ENCODE peak calls at places on chromosomes 16 and 17, in nine cellular contexts. S is ascending aorta, I is transverse colon, M is A549, D is cardiac muscle cell, U is fibroblast of lung, J is activated B cell treated with CpG ODN at 0.5 μM for 24 hours, X is MM.1S, Z is lower lobe of right lung. B is an unnamed sample.

GRCh38 chr17:17429222-17429621 is 47.6 kb upstream of the MED9 start:
- DNase-seq in D (no peak), I (no peak), U (no peak), S (no peak), M (no peak), J (no peak), X (no peak), Z (no peak), B (no peak)

GRCh38 chr17:38421871-38422819 is 6.1 kb upstream of the ARHGAP23 start:
- DNase-seq in X (no peak), U (peak), I (no peak), M (no peak), S (no peak), Z (no peak), D (no peak), J (no peak), B (no peak)

GRCh38 chr16:88063201-88063773 is 112.1 kb downstream of the BANP start:
- DNase-seq in U (peak), Z (no peak), D (no peak), M (no peak), I (no peak), S (no peak), J (no peak), X (no peak), B (no peak)

GRCh38 chr16:8963825-8964441 is at the start of gene USP7:
- DNase-seq in X (peak), M (peak), Z (peak), S (peak), I (peak), U (peak), D (peak), J (peak), B (peak)

GRCh38 chr17:63954402-63955063 is 18.2 kb downstream of the SCN4A start:
- DNase-seq in J (peak), M (no peak), U (no peak), S (no peak), Z (no peak), D (no peak), I (peak), X (peak), B (no peak)

GRCh38 chr17:1438593-1439083 is 17.4 kb downstream of the CRK start:
- DNase-seq in D (no peak), X (no peak), S (no peak), U (peak), I (no peak), M (no peak), J (no peak), Z (no peak), B (no peak)

GRCh38 chr17:59838196-59838911 is 54.4 kb downstream of the TUBD1 start:
- DNase-seq in M (no peak), S (no peak), D (no peak), J (no peak), Z (no peak), X (no peak), I (no peak), U (peak), B (no peak)

GRCh38 chr16:72986011-72986410 is 61.9 kb downstream of the ZFHX3 start:
- DNase-seq in D (no peak), I (no peak), J (no peak), U (peak), M (no peak), X (no peak), Z (no peak), S (no peak), B (no peak)

GRCh38 chr17:82228278-82228841 is 482 bp upstream of the SLC16A3 start:
- DNase-seq in J (peak), U (peak), X (peak), D (no peak), M (no peak), S (no peak), Z (peak), I (peak), B (no peak)

GRCh38 chr16:73019456-73020362 is 28.2 kb downstream of the ZFHX3 start:
- DNase-seq in S (no peak), M (peak), U (peak), I (no peak), X (no peak), D (peak), J (no peak), Z (no peak), B (no peak)

GRCh38 chr16:12735805-12736204 is 67.9 kb downstream of the CPPED1 start:
- DNase-seq in U (no peak), S (no peak), X (no peak), Z (no peak), I (no peak), J (no peak), D (no peak), M (no peak), B (no peak)
- TF ChIP-seq CTCF in U (no peak), S (no peak), X (no peak), Z (no peak), I (no peak), J (no peak), D (no peak), M (no peak), B (no peak)

DNA sequence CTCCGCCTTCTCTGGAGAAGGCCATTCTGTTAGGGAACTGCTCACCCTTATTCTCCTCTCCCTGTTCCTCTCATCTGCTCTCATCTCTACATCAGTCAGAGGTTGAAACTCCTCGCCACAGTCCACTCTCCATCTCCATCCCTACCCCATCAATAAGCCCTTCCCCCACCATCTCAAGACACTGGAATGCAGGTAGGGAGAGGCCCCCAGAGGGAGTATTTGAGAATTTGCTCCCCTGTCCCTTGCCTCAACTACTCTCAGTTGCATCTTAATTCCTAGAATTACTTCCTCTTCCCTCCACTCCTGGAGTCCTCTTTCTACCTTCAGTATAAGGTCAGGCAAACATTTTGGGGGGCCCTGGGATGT is 2.0 kb upstream of the AATF start:
- DNase-seq in U (no peak), M (no peak), Z (no peak), I (no peak), S (no peak), X (no peak), J (no peak), D (no peak), B (no peak)
- TF ChIP-seq CTCF in U (no peak), M (no peak), Z (no peak), I (no peak), S (no peak), X (no peak), J (no peak), D (no peak), B (no peak)

DNA sequence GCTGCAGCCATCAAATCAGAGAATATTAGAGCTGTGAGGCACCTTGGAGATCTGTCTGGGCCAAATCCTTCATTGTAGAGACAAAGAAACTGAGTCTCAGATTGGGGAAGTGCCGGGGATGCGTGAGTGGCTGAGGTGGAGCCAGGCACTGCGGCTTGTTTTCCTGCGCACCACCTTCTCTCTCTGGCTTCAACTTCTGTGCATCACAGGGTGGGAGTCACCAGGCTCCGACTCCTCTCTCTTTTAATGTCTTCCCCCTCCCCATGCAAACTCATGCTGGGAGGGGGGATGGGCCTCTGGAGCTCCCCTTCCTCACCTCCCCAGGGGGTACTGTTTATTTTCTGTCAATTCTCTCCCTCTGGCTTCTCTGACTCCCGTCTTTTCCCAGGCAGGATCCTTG is 8.7 kb upstream of the ETV4 start:
- DNase-seq in U (no peak), J (no peak), X (no peak), M (no peak), I (no peak), D (no peak), S (no peak), Z (no peak), B (no peak)
- TF ChIP-seq CTCF in U (no peak), J (no peak), X (no peak), M (no peak), I (no peak), D (no peak), S (no peak), Z (no peak), B (no peak)

GRCh38 chr17:48219605-48220004 is 112.0 kb downstream of the SNX11 start:
- DNase-seq in U (no peak), S (no peak), Z (no peak), J (no peak), M (no peak), X (no peak), I (no peak), D (peak), B (no peak)

GRCh38 chr17:48213797-48214196 is 106.2 kb downstream of the SNX11 start:
- DNase-seq in M (no peak), U (no peak), Z (no peak), J (no peak), D (no peak), S (no peak), X (no peak), I (no peak), B (no peak)

GRCh38 chr17:48211787-48212186 is 104.2 kb downstream of the SNX11 start:
- DNase-seq in J (no peak), U (no peak), D (no peak), Z (no peak), X (no peak), S (no peak), M (no peak), I (no peak), B (no peak)

GRCh38 chr17:48211011-48211410 is 103.4 kb downstream of the SNX11 start:
- DNase-seq in Z (no peak), J (no peak), U (no peak), I (no peak), X (no peak), S (no peak), M (no peak), D (no peak), B (no peak)

GRCh38 chr17:48215583-48216139 is 108.1 kb downstream of the SNX11 start:
- DNase-seq in J (no peak), I (peak), M (peak), U (peak), Z (no peak), S (no peak), D (no peak), X (peak), B (peak)
- TF ChIP-seq CTCF in J (no peak), I (peak), M (peak), U (peak), Z (peak), S (peak), D (peak), X (peak), B (peak)

B was measured in glutamatergic neuron.